ENCODE peak calls at places on chromosome 5, in six cellular contexts. Y is activated CD4-positive, CD25-positive, alpha-beta regulatory T cell; S is iPS-NIHi11; F is HepG2; I is astrocyte; L is fibroblast of mammary gland. X is an unnamed sample.

GRCh38 chr5:127830157-127830556 is 127.0 kb downstream of the CCDC192 start:
- DNase-seq in Y (no peak), S (no peak), F (no peak), I (peak; percentile 55), L (no peak), X (no peak)

GRCh38 chr5:174239718-174240117 is 194.2 kb downstream of the NSG2 start:
- DNase-seq in Y (no peak), S (no peak), F (no peak), I (peak; percentile 68), L (peak; percentile 58), X (no peak)

GRCh38 chr5:58322453-58322852 is 137.4 kb downstream of the PLK2 start:
- DNase-seq in Y (no peak), S (no peak), F (no peak), I (peak; percentile 60), L (peak; percentile 8), X (no peak)

GRCh38 chr5:89105836-89106235 is 222.9 kb upstream of the MEF2C start:
- DNase-seq in Y (no peak), S (no peak), F (no peak), I (peak; percentile 38), L (no peak), X (no peak)

GRCh38 chr5:139551490-139551889 is 9.6 kb upstream of the UBE2D2 start:
- DNase-seq in Y (no peak), S (no peak), F (no peak), I (no peak), L (no peak), X (no peak)

GRCh38 chr5:126544087-126544740 is 50.8 kb downstream of the ALDH7A1 start:
- DNase-seq in Y (no peak), S (peak; percentile 54), F (peak; percentile 58), I (no peak), L (peak; percentile 44), X (peak; percentile 66)

GRCh38 chr5:40605295-40605958 is 74.3 kb upstream of the PTGER4 start:
- DNase-seq in Y (no peak), S (no peak), F (no peak), I (peak; percentile 31), L (peak; percentile 28), X (no peak)

GRCh38 chr5:148836272-148837250 is 10.2 kb downstream of the ADRB2 start:
- DNase-seq in Y (no peak), S (no peak), F (no peak), I (no peak), L (no peak), X (no peak)

GRCh38 chr5:84362061-84362720 is 22.5 kb downstream of the EDIL3 start:
- DNase-seq in Y (no peak), S (no peak), F (no peak), I (no peak), L (no peak), X (no peak)

GRCh38 chr5:163306421-163306820 is 131.0 kb upstream of the CCNG1 start:
- DNase-seq in Y (no peak), S (peak; percentile 22), F (peak; percentile 10), I (no peak), L (peak; percentile 33), X (no peak)

GRCh38 chr5:168607946-168608345 is 28.8 kb upstream of the PANK3 start:
- DNase-seq in Y (no peak), S (no peak), F (no peak), I (no peak), L (no peak), X (peak; percentile 12)